ENCODE peak calls at places on chromosomes 1 and 21, in eight cellular contexts. L, D, H, R, X, U, M and B are unnamed samples. For H3K4me1, the result is how much of the 10 kb centered on the place peaks cover.

GRCh38 chr1:63821650-63822049 is 47.8 kb downstream of the ROR1 start:
- DNase-seq in D (no peak), R (no peak), H (no peak), L (no peak), U (no peak), M (no peak), X (peak), B (peak)

GRCh38 chr1:70714149-70714548 is 303.1 kb downstream of the CTH start:
- DNase-seq in L (no peak), U (no peak), X (no peak), H (no peak), R (peak), D (no peak), M (no peak), B (no peak)

GRCh38 chr1:200530551-200531261 is 89.8 kb downstream of the KIF14 start:
- DNase-seq in X (no peak), M (no peak), D (no peak), L (no peak), R (no peak), U (no peak), H (no peak), B (no peak)

GRCh38 chr1:191504999-191505398 is 653.3 kb upstream of the RGS18 start:
- DNase-seq in R (no peak), X (no peak), H (no peak), U (no peak), D (no peak), M (no peak), L (no peak), B (no peak)

GRCh38 chr1:40797668-40798010 is 14.1 kb downstream of the KCNQ4 start:
- DNase-seq in H (no peak), L (no peak), D (no peak), R (no peak), U (no peak), X (no peak), M (no peak), B (no peak)

GRCh38 chr1:42971848-42972291 is 13.2 kb upstream of the SLC2A1 start:
- DNase-seq in R (no peak), M (peak), D (no peak), X (peak), U (no peak), H (no peak), L (no peak), B (no peak)

GRCh38 chr1:150805899-150806298 is 2.2 kb downstream of the CTSK start:
- DNase-seq in H (no peak), U (no peak), D (no peak), L (no peak), M (no peak), R (peak), X (no peak), B (no peak)

GRCh38 chr1:147171399-147172167 is 687 bp downstream of the PRKAB2 start:
- DNase-seq in M (peak), D (no peak), L (no peak), U (no peak), H (no peak), X (no peak), R (peak), B (peak)

GRCh38 chr1:91759076-91759475 is 126.9 kb downstream of the TGFBR3 start:
- DNase-seq in H (no peak), U (no peak), D (no peak), R (no peak), X (no peak), M (no peak), L (no peak), B (no peak)

GRCh38 chr1:55612988-55613387 is 397.8 kb upstream of the USP24 start:
- DNase-seq in H (no peak), L (no peak), R (no peak), M (no peak), D (no peak), X (peak), U (no peak), B (no peak)

GRCh38 chr1:20609541-20609940 is 20.6 kb downstream of the CDA start:
- DNase-seq in H (no peak), D (no peak), X (no peak), U (no peak), M (no peak), L (no peak), R (peak), B (no peak)

GRCh38 chr1:31759266-31760023 is 4.7 kb downstream of the ADGRB2 start:
- DNase-seq in M (peak), D (no peak), U (no peak), H (no peak), X (peak), R (peak), L (no peak), B (no peak)

GRCh38 chr1:222926566-222926965 is 111.7 kb downstream of the DISP1 start:
- DNase-seq in M (no peak), H (no peak), D (no peak), X (peak), U (no peak), R (no peak), L (no peak), B (no peak)

GRCh38 chr1:53082826-53083225 is 20.8 kb downstream of the PODN start:
- DNase-seq in D (no peak), X (no peak), H (no peak), L (peak), R (no peak), U (no peak), M (no peak), B (no peak)

GRCh38 chr1:212637902-212638301 is 29.3 kb downstream of the ATF3 start:
- DNase-seq in U (no peak), D (no peak), R (no peak), L (no peak), H (no peak), X (peak), M (no peak), B (no peak)

GRCh38 chr1:226674892-226675719 is 64.0 kb downstream of the ITPKB start:
- DNase-seq in L (peak), U (peak), R (no peak), X (no peak), H (peak), D (no peak), M (peak), B (no peak)

GRCh38 chr1:15848143-15848928 is 829 bp downstream of the SPEN start:
- DNase-seq in L (peak), H (peak), U (peak), X (peak), M (peak), D (peak), R (peak), B (peak)

GRCh38 chr1:187157115-187157514 is 328.4 kb downstream of the PLA2G4A start:
- DNase-seq in R (no peak), H (no peak), L (no peak), M (no peak), U (no peak), X (no peak), D (no peak), B (no peak)

GRCh38 chr21:36545776-36546511 is 66.0 kb upstream of the CLDN14 start:
- DNase-seq in D (no peak), X (peak), L (no peak), U (no peak), R (no peak), H (peak), M (no peak), B (no peak)

GRCh38 chr1:114670083-114671010 is 498 bp upstream of the DENND2C start:
- DNase-seq in L (peak), D (peak), U (peak), R (peak), X (peak), H (peak), M (peak), B (peak)

GRCh38 chr1:7008975-7009740 is 223.9 kb downstream of the CAMTA1 start:
- DNase-seq in R (no peak), U (no peak), H (no peak), M (no peak), X (no peak), L (no peak), D (no peak), B (no peak)

GRCh38 chr1:190244406-190244805 is 233.3 kb downstream of the BRINP3 start:
- DNase-seq in X (no peak), D (no peak), L (no peak), H (no peak), M (no peak), U (no peak), R (no peak), B (no peak)

GRCh38 chr1:70542856-70543255 is 131.8 kb downstream of the CTH start:
- DNase-seq in L (no peak), M (no peak), D (no peak), U (no peak), R (no peak), H (no peak), X (no peak), B (no peak)

GRCh38 chr1:155297431-155297830 is 3.8 kb downstream of the PKLR start:
- DNase-seq in U (no peak), X (no peak), D (no peak), R (no peak), M (no peak), L (no peak), H (no peak), B (no peak)

GRCh38 chr1:196649990-196650389 is 1.9 kb upstream of the CFH start:
- DNase-seq in H (no peak), L (no peak), M (no peak), U (no peak), R (no peak), D (no peak), X (no peak), B (no peak)

GRCh38 chr1:80799457-80799856 is 1001.3 kb upstream of the ADGRL2 start:
- DNase-seq in R (peak), M (no peak), U (no peak), H (no peak), L (no peak), D (no peak), X (no peak), B (peak)

GRCh38 chr1:205473966-205474365 is 18.1 kb upstream of the BLACAT1 start:
- DNase-seq in U (no peak), L (no peak), H (no peak), R (no peak), D (no peak), M (no peak), X (no peak), B (no peak)

GRCh38 chr1:147225193-147225730 is at the start of gene FMO5:
- DNase-seq in U (peak), M (peak), L (peak), X (peak), H (peak), R (peak), D (peak), B (peak)

GRCh38 chr1:228490120-228491078 is 3.2 kb downstream of the RNF187 start:
- DNase-seq in H (no peak), X (no peak), U (no peak), R (no peak), L (no peak), D (no peak), M (no peak), B (peak)

GRCh38 chr1:173920868-173921267 is 3.7 kb upstream of the SERPINC1 start:
- DNase-seq in H (no peak), L (no peak), D (no peak), X (no peak), M (no peak), R (no peak), U (no peak), B (no peak)

GRCh38 chr21:34078915-34079314 is 5.5 kb downstream of the MRPS6 start:
- DNase-seq in D (no peak), X (no peak), U (no peak), R (no peak), M (peak), L (no peak), H (no peak), B (no peak)

DNA sequence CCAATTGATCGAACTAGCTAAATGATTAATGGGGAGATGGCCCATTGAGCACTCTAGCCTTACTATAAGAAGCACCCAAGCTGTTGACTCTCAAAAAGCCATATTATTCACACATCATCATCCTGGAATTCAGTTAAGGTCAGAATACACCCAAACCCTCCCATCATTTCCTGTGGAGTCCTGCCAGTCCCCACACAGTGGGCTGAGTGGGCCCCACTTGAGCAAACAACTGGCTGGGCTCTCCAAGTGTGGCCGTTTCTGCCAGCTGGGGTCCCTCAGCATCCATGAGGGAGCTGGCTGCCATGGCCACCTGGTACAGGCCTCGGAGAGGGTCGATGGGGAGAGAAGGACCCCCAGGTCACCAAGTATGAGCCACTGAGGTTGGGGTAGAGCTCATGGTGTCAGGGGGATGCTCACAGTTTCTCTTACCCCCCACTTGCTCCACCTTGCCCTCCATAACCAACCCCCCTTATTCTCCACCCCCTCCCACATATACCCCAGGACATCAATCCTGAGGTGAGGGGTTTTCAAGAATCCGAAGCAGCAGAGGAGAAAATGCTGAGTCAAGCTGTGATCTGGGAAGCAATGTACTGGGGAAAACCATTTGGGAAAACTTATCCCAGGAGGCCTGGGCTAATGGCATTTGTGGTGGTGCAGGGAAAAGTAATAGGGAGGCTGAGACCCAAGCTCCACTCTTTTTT is 60.3 kb downstream of the UBE2T start:
- DNase-seq in X (peak), U (no peak), R (peak), L (no peak), D (no peak), M (no peak), H (peak), B (peak)
- H3K4me1 ChIP-seq in X (under half), U (under half), R (under half), L (under half), D (under half), M (under half), H (half or more), B (under half)

GRCh38 chr1:26724118-26724517 is 28.3 kb downstream of the ARID1A start:
- DNase-seq in M (no peak), U (no peak), X (no peak), R (no peak), D (no peak), L (no peak), H (no peak), B (no peak)
- H3K4me3 ChIP-seq in M (no peak), U (no peak), X (no peak), R (peak), D (no peak), L (peak), H (peak), B (peak)

DNA sequence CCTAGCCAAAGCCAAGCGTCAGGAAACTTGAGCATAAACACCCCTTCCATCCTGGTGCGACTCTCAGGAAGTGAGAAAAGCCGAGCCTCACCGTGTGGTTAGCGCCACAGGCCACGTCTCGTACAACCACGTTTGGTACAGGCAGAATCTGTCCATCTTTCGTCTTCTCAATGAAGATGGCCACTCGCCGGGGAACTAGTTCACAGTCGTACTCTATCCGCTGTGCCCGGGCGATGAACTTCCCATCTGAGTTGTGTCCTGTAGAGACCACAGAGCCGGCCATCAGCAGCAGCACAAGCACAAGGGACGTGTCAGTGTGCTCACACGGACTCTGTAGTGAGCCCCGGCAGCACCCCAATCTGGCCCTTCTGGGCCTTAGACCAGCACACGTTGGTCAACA is 23.1 kb downstream of the RCC2 start:
- DNase-seq in U (no peak), D (no peak), L (no peak), R (no peak), M (no peak), X (no peak), H (no peak), B (no peak)
- H3K4me1 ChIP-seq in U (under half), D (under half), L (under half), R (under half), M (under half), X (under half), H (under half), B (under half)

GRCh38 chr1:25543106-25543424 is 341 bp upstream of the LDLRAP1 start:
- DNase-seq in R (no peak), H (no peak), X (no peak), M (no peak), U (no peak), L (no peak), D (no peak), B (no peak)
- H3K4me3 ChIP-seq in R (peak), H (peak), X (peak), M (no peak), U (peak), L (peak), D (peak), B (peak)

DNA sequence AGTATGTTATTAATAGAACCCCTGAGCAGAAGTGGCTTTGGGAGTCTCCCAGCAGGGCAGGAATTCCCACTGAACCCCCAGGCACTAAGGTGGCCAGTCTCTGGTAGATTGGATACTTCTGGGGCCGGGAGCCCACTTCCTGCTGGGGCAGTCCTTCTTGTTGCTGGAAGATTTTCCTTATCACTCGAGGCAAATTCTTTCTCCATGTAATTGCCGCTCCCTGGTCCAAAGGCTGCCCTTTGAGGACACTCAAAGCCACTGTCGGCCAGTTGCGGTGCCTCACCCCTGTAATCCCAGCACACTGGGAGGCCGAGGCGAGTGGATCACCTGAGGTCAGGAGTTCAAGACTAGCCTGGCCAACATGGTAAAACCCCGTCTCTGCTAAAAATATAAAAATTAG is 22.6 kb upstream of the TNFRSF1B start:
- DNase-seq in X (no peak), D (no peak), M (peak), R (no peak), H (no peak), U (no peak), L (peak), B (no peak)
- H3K4me1 ChIP-seq in X (under half), D (half or more), M (under half), R (under half), H (under half), U (under half), L (half or more), B (under half)

GRCh38 chr1:65524931-65525296 is 104.4 kb downstream of the LEPR start:
- DNase-seq in M (no peak), L (no peak), H (no peak), R (no peak), U (no peak), X (no peak), D (no peak), B (no peak)
- H3K4me3 ChIP-seq in M (no peak), L (peak), H (peak), R (peak), U (peak), X (peak), D (peak), B (no peak)

GRCh38 chr21:32424674-32425073 is 12.2 kb downstream of the EVA1C start:
- DNase-seq in R (no peak), M (no peak), H (no peak), D (no peak), U (no peak), X (peak), L (no peak), B (no peak)
- H3K4me1 ChIP-seq in R (under half), M (under half), H (under half), D (under half), U (under half), X (under half), L (under half), B (under half)

GRCh38 chr21:35340273-35340672 is 291.2 kb upstream of the RUNX1 start:
- DNase-seq in X (no peak), R (no peak), U (no peak), D (no peak), H (no peak), M (peak), L (no peak), B (no peak)
- H3K4me3 ChIP-seq in X (no peak), R (no peak), U (no peak), D (no peak), H (no peak), M (no peak), L (no peak), B (no peak)

GRCh38 chr1:203173566-203173965 is 2.1 kb downstream of the MYBPH start:
- DNase-seq in U (no peak), X (no peak), H (peak), R (no peak), L (no peak), M (no peak), D (no peak), B (peak)
- H3K4me1 ChIP-seq in U (under half), X (under half), H (under half), R (under half), L (under half), M (under half), D (under half), B (under half)